ENCODE peak calls at places on chromosomes 12 and 14, in seven cellular contexts. One of them, this sample, is unnamed.

GRCh38 chr14:95701846-95702221 is 12.1 kb downstream of the TCL1A start:
- DNase-seq in heart left ventricle: no peak
- DNase-seq in sigmoid colon: no peak
- DNase-seq in Peyer's patch: no peak
- DNase-seq in body of pancreas: no peak
- DNase-seq in fibroblast of lung: peak; percentile 6
- DNase-seq in CD4-positive, CD25-positive, alpha-beta regulatory T cell: no peak
- DNase-seq in this sample: no peak

GRCh38 chr12:121579190-121579791 is 1.5 kb downstream of the KDM2B start:
- DNase-seq in heart left ventricle: peak; percentile 46
- DNase-seq in sigmoid colon: peak; percentile 75
- DNase-seq in Peyer's patch: peak; percentile 64
- DNase-seq in body of pancreas: peak; percentile 38
- DNase-seq in fibroblast of lung: no peak
- DNase-seq in CD4-positive, CD25-positive, alpha-beta regulatory T cell: peak; percentile 51
- DNase-seq in this sample: peak; percentile 58

GRCh38 chr12:47950856-47951468 is 12.4 kb upstream of the TMEM106C start:
- DNase-seq in heart left ventricle: no peak
- DNase-seq in sigmoid colon: peak; percentile 42
- DNase-seq in Peyer's patch: no peak
- DNase-seq in body of pancreas: no peak
- DNase-seq in fibroblast of lung: no peak
- DNase-seq in CD4-positive, CD25-positive, alpha-beta regulatory T cell: no peak
- DNase-seq in this sample: no peak

GRCh38 chr12:3614806-3615466 is 123.9 kb downstream of the PRMT8 start:
- DNase-seq in heart left ventricle: no peak
- DNase-seq in sigmoid colon: peak; percentile 40
- DNase-seq in Peyer's patch: peak; percentile 24
- DNase-seq in body of pancreas: no peak
- DNase-seq in fibroblast of lung: no peak
- DNase-seq in CD4-positive, CD25-positive, alpha-beta regulatory T cell: no peak
- DNase-seq in this sample: no peak

GRCh38 chr12:6635856-6636521 is at the start of gene LPAR5:
- DNase-seq in heart left ventricle: peak; percentile 25
- DNase-seq in sigmoid colon: no peak
- DNase-seq in Peyer's patch: peak; percentile 91
- DNase-seq in body of pancreas: no peak
- DNase-seq in fibroblast of lung: peak; percentile 55
- DNase-seq in CD4-positive, CD25-positive, alpha-beta regulatory T cell: peak; percentile 77
- DNase-seq in this sample: peak; percentile 26

GRCh38 chr12:113846275-113846674 is 119.8 kb downstream of the RBM19 start:
- DNase-seq in heart left ventricle: no peak
- DNase-seq in sigmoid colon: no peak
- DNase-seq in Peyer's patch: no peak
- DNase-seq in body of pancreas: no peak
- DNase-seq in fibroblast of lung: no peak
- DNase-seq in CD4-positive, CD25-positive, alpha-beta regulatory T cell: no peak
- DNase-seq in this sample: no peak

GRCh38 chr12:132523576-132524331 is 33.8 kb downstream of the FBRSL1 start:
- DNase-seq in heart left ventricle: peak; percentile 62
- DNase-seq in sigmoid colon: no peak
- DNase-seq in Peyer's patch: peak; percentile 81
- DNase-seq in body of pancreas: peak; percentile 81
- DNase-seq in fibroblast of lung: no peak
- DNase-seq in CD4-positive, CD25-positive, alpha-beta regulatory T cell: peak; percentile 64
- DNase-seq in this sample: peak; percentile 73

GRCh38 chr12:27780612-27781408 is 774 bp upstream of the MANSC4 start:
- DNase-seq in heart left ventricle: peak; percentile 14
- DNase-seq in sigmoid colon: peak; percentile 71
- DNase-seq in Peyer's patch: no peak
- DNase-seq in body of pancreas: peak; percentile 50
- DNase-seq in fibroblast of lung: peak; percentile 69
- DNase-seq in CD4-positive, CD25-positive, alpha-beta regulatory T cell: peak; percentile 63
- DNase-seq in this sample: no peak

GRCh38 chr12:73935817-73936216 is 601.8 kb upstream of the ATXN7L3B start:
- DNase-seq in heart left ventricle: no peak
- DNase-seq in sigmoid colon: no peak
- DNase-seq in Peyer's patch: no peak
- DNase-seq in body of pancreas: no peak
- DNase-seq in fibroblast of lung: no peak
- DNase-seq in CD4-positive, CD25-positive, alpha-beta regulatory T cell: no peak
- DNase-seq in this sample: no peak

GRCh38 chr14:87852107-87852506 is 140.9 kb downstream of the GALC start:
- DNase-seq in heart left ventricle: no peak
- DNase-seq in sigmoid colon: no peak
- DNase-seq in Peyer's patch: no peak
- DNase-seq in body of pancreas: no peak
- DNase-seq in fibroblast of lung: no peak
- DNase-seq in CD4-positive, CD25-positive, alpha-beta regulatory T cell: no peak
- DNase-seq in this sample: no peak

GRCh38 chr14:53517276-53517960 is 364.3 kb upstream of the DDHD1 start:
- DNase-seq in heart left ventricle: no peak
- DNase-seq in sigmoid colon: no peak
- DNase-seq in Peyer's patch: no peak
- DNase-seq in body of pancreas: no peak
- DNase-seq in fibroblast of lung: peak; percentile 59
- DNase-seq in CD4-positive, CD25-positive, alpha-beta regulatory T cell: no peak
- DNase-seq in this sample: no peak

GRCh38 chr12:91785655-91786489 is 359.8 kb downstream of the BTG1 start:
- DNase-seq in heart left ventricle: no peak
- DNase-seq in sigmoid colon: no peak
- DNase-seq in Peyer's patch: no peak
- DNase-seq in body of pancreas: no peak
- DNase-seq in fibroblast of lung: no peak
- DNase-seq in CD4-positive, CD25-positive, alpha-beta regulatory T cell: peak; percentile 26
- DNase-seq in this sample: no peak

GRCh38 chr14:103562385-103563088 is at the start of the genes BAG5 and COA8:
- DNase-seq in heart left ventricle: peak; percentile 87
- DNase-seq in sigmoid colon: peak; percentile 88
- DNase-seq in Peyer's patch: peak; percentile 93
- DNase-seq in body of pancreas: peak; percentile 83
- DNase-seq in fibroblast of lung: peak; percentile 90
- DNase-seq in CD4-positive, CD25-positive, alpha-beta regulatory T cell: peak; percentile 92
- DNase-seq in this sample: peak; percentile 92

GRCh38 chr12:5073838-5074237 is 30.2 kb downstream of the KCNA5 start:
- DNase-seq in heart left ventricle: no peak
- DNase-seq in sigmoid colon: no peak
- DNase-seq in Peyer's patch: no peak
- DNase-seq in body of pancreas: no peak
- DNase-seq in fibroblast of lung: no peak
- DNase-seq in CD4-positive, CD25-positive, alpha-beta regulatory T cell: no peak
- DNase-seq in this sample: no peak

GRCh38 chr12:112121780-112122565 is 3.4 kb upstream of the TRAFD1 start:
- DNase-seq in heart left ventricle: peak; percentile 80
- DNase-seq in sigmoid colon: peak; percentile 96
- DNase-seq in Peyer's patch: no peak
- DNase-seq in body of pancreas: peak; percentile 87
- DNase-seq in fibroblast of lung: peak; percentile 91
- DNase-seq in CD4-positive, CD25-positive, alpha-beta regulatory T cell: no peak
- DNase-seq in this sample: no peak

DNA sequence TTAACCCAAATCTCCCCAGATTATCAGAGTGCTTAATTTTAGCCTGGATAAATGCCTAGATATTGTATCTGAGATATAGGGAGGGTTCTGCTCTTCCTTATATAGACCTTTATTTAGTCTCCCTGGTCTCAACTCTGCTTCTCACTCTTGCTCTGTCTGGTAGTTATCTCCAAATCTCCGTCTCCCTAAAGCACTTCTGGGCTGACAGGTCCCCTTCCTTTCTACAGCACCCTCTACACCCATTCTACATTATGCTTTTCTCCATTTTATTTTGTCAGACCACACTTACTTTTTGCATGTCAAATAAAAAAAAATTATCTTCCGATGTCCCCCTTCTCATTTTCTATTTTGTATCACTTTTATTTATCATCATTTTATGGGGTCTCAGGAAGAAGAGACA is 2.0 kb upstream of the ERC1 start:
- DNase-seq in heart left ventricle: no peak
- DNase-seq in sigmoid colon: no peak
- DNase-seq in Peyer's patch: no peak
- DNase-seq in body of pancreas: no peak
- DNase-seq in fibroblast of lung: no peak
- DNase-seq in CD4-positive, CD25-positive, alpha-beta regulatory T cell: no peak
- DNase-seq in this sample: no peak
- H3K4me3 ChIP-seq in heart left ventricle: peak overlapping the region; percentile 92
- H3K4me3 ChIP-seq in sigmoid colon: no peak overlapping the region
- H3K4me3 ChIP-seq in Peyer's patch: peak overlapping the region; percentile 99
- H3K4me3 ChIP-seq in body of pancreas: no peak overlapping the region
- H3K4me3 ChIP-seq in fibroblast of lung: peak overlapping the region; percentile 71
- H3K4me3 ChIP-seq in CD4-positive, CD25-positive, alpha-beta regulatory T cell: no peak overlapping the region
- H3K4me3 ChIP-seq in this sample: peak overlapping the region; percentile 11

DNA sequence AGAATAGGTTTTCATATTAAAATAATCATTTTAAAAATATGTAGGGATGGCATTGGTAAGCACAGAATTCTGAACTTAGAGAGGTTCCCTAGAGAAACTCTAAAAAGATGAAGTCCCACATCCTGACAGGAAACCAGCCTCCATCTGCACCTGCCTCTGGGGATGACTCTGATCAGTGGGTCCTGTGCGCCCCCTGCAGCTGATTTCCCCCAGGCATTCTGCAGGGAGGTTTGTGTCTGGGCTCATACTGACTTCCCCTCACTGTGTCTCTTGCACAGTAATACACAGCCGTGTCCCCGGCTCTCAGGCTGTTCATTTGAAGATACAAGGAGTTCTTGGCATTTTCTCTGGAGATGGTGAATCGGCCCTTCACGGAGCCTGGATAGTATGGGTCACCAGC is 602.9 kb downstream of the TMEM121 start:
- DNase-seq in heart left ventricle: no peak
- DNase-seq in sigmoid colon: no peak
- DNase-seq in Peyer's patch: no peak
- DNase-seq in body of pancreas: no peak
- DNase-seq in fibroblast of lung: no peak
- DNase-seq in CD4-positive, CD25-positive, alpha-beta regulatory T cell: peak; percentile 27
- DNase-seq in this sample: peak; percentile 34
- H3K4me3 ChIP-seq in heart left ventricle: no peak overlapping the region
- H3K4me3 ChIP-seq in sigmoid colon: no peak overlapping the region
- H3K4me3 ChIP-seq in Peyer's patch: no peak overlapping the region
- H3K4me3 ChIP-seq in body of pancreas: no peak overlapping the region
- H3K4me3 ChIP-seq in fibroblast of lung: no peak overlapping the region
- H3K4me3 ChIP-seq in CD4-positive, CD25-positive, alpha-beta regulatory T cell: no peak overlapping the region
- H3K4me3 ChIP-seq in this sample: no peak overlapping the region

GRCh38 chr14:79548836-79549235 is 662.5 kb downstream of the DIO2 start:
- DNase-seq in heart left ventricle: no peak
- DNase-seq in sigmoid colon: no peak
- DNase-seq in Peyer's patch: no peak
- DNase-seq in body of pancreas: no peak
- DNase-seq in fibroblast of lung: no peak
- DNase-seq in CD4-positive, CD25-positive, alpha-beta regulatory T cell: no peak
- DNase-seq in this sample: no peak
- H3K4me3 ChIP-seq in heart left ventricle: no peak overlapping the region
- H3K4me3 ChIP-seq in sigmoid colon: no peak overlapping the region
- H3K4me3 ChIP-seq in Peyer's patch: no peak overlapping the region
- H3K4me3 ChIP-seq in body of pancreas: no peak overlapping the region
- H3K4me3 ChIP-seq in fibroblast of lung: no peak overlapping the region
- H3K4me3 ChIP-seq in CD4-positive, CD25-positive, alpha-beta regulatory T cell: no peak overlapping the region
- H3K4me3 ChIP-seq in this sample: no peak overlapping the region

GRCh38 chr14:93462479-93462878 is 31.7 kb downstream of the UNC79 start:
- DNase-seq in heart left ventricle: no peak
- DNase-seq in sigmoid colon: no peak
- DNase-seq in Peyer's patch: no peak
- DNase-seq in body of pancreas: no peak
- DNase-seq in fibroblast of lung: no peak
- DNase-seq in CD4-positive, CD25-positive, alpha-beta regulatory T cell: no peak
- DNase-seq in this sample: no peak

GRCh38 chr14:93464271-93464670 is 33.5 kb downstream of the UNC79 start:
- DNase-seq in heart left ventricle: no peak
- DNase-seq in sigmoid colon: no peak
- DNase-seq in Peyer's patch: no peak
- DNase-seq in body of pancreas: no peak
- DNase-seq in fibroblast of lung: no peak
- DNase-seq in CD4-positive, CD25-positive, alpha-beta regulatory T cell: no peak
- DNase-seq in this sample: no peak
- H3K4me3 ChIP-seq in heart left ventricle: no peak overlapping the region
- H3K4me3 ChIP-seq in sigmoid colon: no peak overlapping the region
- H3K4me3 ChIP-seq in Peyer's patch: no peak overlapping the region
- H3K4me3 ChIP-seq in body of pancreas: no peak overlapping the region
- H3K4me3 ChIP-seq in fibroblast of lung: no peak overlapping the region
- H3K4me3 ChIP-seq in CD4-positive, CD25-positive, alpha-beta regulatory T cell: no peak overlapping the region
- H3K4me3 ChIP-seq in this sample: no peak overlapping the region

This sample was measured in CD8-positive, alpha-beta T cell.